ENCODE peak calls at places on chromosome X, in ten cellular contexts. T is A549, X is RWPE1, O is mesothelial cell of epicardium, B is OCI-LY7, G is heart right ventricle, K is uterus, P is B cell, A is heart left ventricle, R is BE2C. L is an unnamed sample.

GRCh38 chrX:127552571-127552970 is 499.6 kb downstream of the ACTRT1 start:
- DNase-seq in A (no peak), T (no peak), B (no peak), O (no peak), X (no peak), R (no peak), P (no peak), G (no peak), K (no peak), L (no peak)

GRCh38 chrX:34341258-34341657 is 209.1 kb upstream of the FAM47A start:
- DNase-seq in A (no peak), G (no peak), O (no peak), P (no peak), R (no peak), T (no peak), K (no peak), B (no peak), X (no peak), L (no peak)

GRCh38 chrX:130637591-130637990 is 235.8 kb downstream of the RBMX2 start:
- DNase-seq in T (no peak), X (no peak), O (no peak), R (no peak), B (no peak), G (no peak), A (no peak), P (no peak), K (no peak), L (no peak)

GRCh38 chrX:153517421-153517820 is at the start of gene ATP2B3:
- DNase-seq in P (no peak), T (no peak), G (no peak), B (no peak), R (peak), A (no peak), K (no peak), O (no peak), X (no peak), L (no peak)

GRCh38 chrX:24561121-24561520 is 86.0 kb downstream of the PCYT1B start:
- DNase-seq in K (no peak), T (peak), P (no peak), A (no peak), R (no peak), X (no peak), G (no peak), O (no peak), B (peak), L (no peak)

GRCh38 chrX:15816886-15817285 is 26.6 kb downstream of the ZRSR2 start:
- DNase-seq in P (no peak), T (no peak), B (no peak), K (no peak), A (no peak), G (no peak), R (no peak), O (no peak), X (no peak), L (no peak)

GRCh38 chrX:38935561-38935960 is 134.3 kb downstream of the MID1IP1 start:
- DNase-seq in K (no peak), T (no peak), O (no peak), P (no peak), A (no peak), G (no peak), X (no peak), B (no peak), R (no peak), L (no peak)

GRCh38 chrX:9494806-9495205 is 29.9 kb downstream of the TBL1X start:
- DNase-seq in T (no peak), K (peak), G (no peak), O (no peak), X (no peak), A (no peak), B (no peak), P (no peak), R (peak), L (no peak)

GRCh38 chrX:116230136-116230886 is 59.8 kb downstream of the AGTR2 start:
- DNase-seq in T (no peak), B (no peak), R (no peak), K (no peak), X (no peak), A (no peak), G (no peak), O (no peak), P (no peak), L (no peak)

GRCh38 chrX:136200466-136200865 is 50.7 kb downstream of the MAP7D3 start:
- DNase-seq in X (peak), T (peak), O (no peak), A (no peak), R (no peak), B (peak), P (no peak), G (no peak), K (no peak), L (peak)

GRCh38 chrX:85808217-85808616 is 239.1 kb downstream of the CHM start:
- DNase-seq in X (no peak), G (no peak), B (no peak), P (no peak), A (no peak), R (no peak), T (no peak), O (no peak), K (no peak), L (no peak)

GRCh38 chrX:154548028-154548316 is 552 bp downstream of the IKBKG start:
- DNase-seq in B (no peak), G (no peak), R (no peak), O (no peak), X (no peak), K (no peak), T (no peak), P (no peak), A (no peak), L (no peak)

GRCh38 chrX:31349515-31349914 is 277.7 kb upstream of the FTHL17 start:
- DNase-seq in O (no peak), P (no peak), G (no peak), R (no peak), B (no peak), A (no peak), K (no peak), X (no peak), T (no peak), L (no peak)

GRCh38 chrX:100625985-100626491 is 10.6 kb downstream of the TSPAN6 start:
- DNase-seq in X (no peak), B (peak), T (no peak), R (no peak), O (no peak), G (no peak), K (no peak), P (peak), A (no peak), L (no peak)

GRCh38 chrX:21838937-21839333 is 482 bp upstream of the MBTPS2 start:
- DNase-seq in X (peak), T (no peak), G (no peak), O (no peak), B (peak), A (no peak), R (no peak), P (no peak), K (no peak), L (peak)

GRCh38 chrX:45434231-45434630 is 233.6 kb upstream of the DIPK2B start:
- DNase-seq in O (no peak), R (no peak), B (no peak), T (no peak), P (no peak), K (no peak), X (peak), G (no peak), A (no peak), L (no peak)

GRCh38 chrX:134418317-134419113 is 41.5 kb upstream of the HPRT1 start:
- DNase-seq in P (no peak), A (no peak), X (no peak), O (no peak), K (no peak), R (no peak), G (no peak), T (no peak), B (no peak), L (no peak)

GRCh38 chrX:15376956-15377355 is 7.3 kb downstream of the VEGFD start:
- DNase-seq in P (no peak), G (no peak), K (no peak), O (no peak), X (no peak), A (no peak), B (no peak), T (no peak), R (no peak), L (no peak)

GRCh38 chrX:45623266-45623665 is 422.6 kb upstream of the DIPK2B start:
- DNase-seq in O (no peak), T (no peak), X (no peak), A (no peak), G (no peak), B (no peak), K (peak), P (no peak), R (no peak), L (no peak)

GRCh38 chrX:15854080-15854655 is 445 bp downstream of the AP1S2 start:
- DNase-seq in R (peak), A (peak), O (peak), X (no peak), K (peak), P (peak), B (peak), G (peak), T (peak), L (peak)

GRCh38 chrX:64975491-64975890 is 759 bp downstream of the ZC4H2 start:
- DNase-seq in P (peak), T (peak), A (peak), R (peak), G (peak), O (peak), B (peak), K (peak), X (no peak), L (peak)

GRCh38 chrX:40095588-40096394 is 2.0 kb downstream of the BCOR start:
- DNase-seq in R (no peak), K (no peak), P (peak), X (no peak), G (no peak), T (no peak), O (no peak), A (peak), B (peak), L (peak)

GRCh38 chrX:69362889-69363288 is 141.2 kb upstream of the NALF2 start:
- DNase-seq in O (no peak), G (peak), B (no peak), X (no peak), K (peak), T (no peak), A (no peak), P (no peak), R (no peak), L (no peak)

GRCh38 chrX:110286126-110286525 is 31.8 kb downstream of the AMMECR1 start:
- DNase-seq in A (no peak), R (no peak), B (no peak), G (no peak), T (peak), X (peak), P (no peak), O (no peak), K (peak), L (peak)

GRCh38 chrX:148940411-148940996 is 440.1 kb downstream of the AFF2 start:
- DNase-seq in T (no peak), K (no peak), X (no peak), A (no peak), G (no peak), O (no peak), B (no peak), P (no peak), R (no peak), L (no peak)

GRCh38 chrX:109360301-109360700 is 121.6 kb downstream of the GUCY2F start:
- DNase-seq in K (no peak), A (no peak), G (no peak), X (no peak), O (no peak), R (no peak), T (no peak), B (no peak), P (no peak), L (no peak)

GRCh38 chrX:134761788-134762187 is 103.5 kb upstream of the PLAC1 start:
- DNase-seq in O (no peak), B (peak), P (no peak), G (no peak), T (no peak), A (no peak), R (no peak), K (no peak), X (no peak), L (peak)

GRCh38 chrX:108736509-108737479 is at the start of gene IRS4:
- DNase-seq in G (no peak), R (peak), P (peak), K (peak), A (peak), X (no peak), B (no peak), O (no peak), T (no peak), L (peak)

GRCh38 chrX:101931494-101932248 is at the start of gene ZMAT1:
- DNase-seq in G (peak), T (peak), O (peak), K (peak), X (peak), A (peak), R (peak), B (no peak), P (peak), L (peak)

GRCh38 chrX:93673056-93673868 is at the start of gene NAP1L3:
- DNase-seq in B (no peak), G (peak), R (peak), O (peak), P (peak), A (peak), K (peak), X (peak), T (peak), L (no peak)

GRCh38 chrX:107429090-107429489 is 20.4 kb upstream of the FRMPD3 start:
- DNase-seq in B (peak), X (no peak), G (no peak), T (no peak), A (no peak), O (no peak), P (peak), R (peak), K (no peak), L (peak)

GRCh38 chrX:21586001-21586400 is 72.1 kb downstream of the KLHL34 start:
- DNase-seq in G (no peak), B (no peak), A (no peak), R (no peak), T (no peak), O (no peak), K (no peak), P (no peak), X (no peak), L (no peak)

GRCh38 chrX:127708155-127708554 is 344.0 kb downstream of the ACTRT1 start:
- DNase-seq in R (no peak), P (no peak), A (no peak), X (no peak), G (no peak), B (no peak), T (no peak), O (no peak), K (no peak), L (no peak)

GRCh38 chrX:27600686-27601085 is 10.5 kb downstream of the DCAF8L2 start:
- DNase-seq in B (no peak), K (no peak), R (no peak), G (no peak), P (no peak), T (no peak), O (no peak), A (no peak), X (peak), L (peak)

GRCh38 chrX:24242649-24243556 is 71.0 kb downstream of the SUPT20HL2 start:
- DNase-seq in A (no peak), P (peak), T (no peak), B (peak), G (peak), X (no peak), R (no peak), K (peak), O (no peak), L (no peak)

GRCh38 chrX:133859336-133859735 is 126.1 kb downstream of the GPC3 start:
- DNase-seq in O (no peak), R (no peak), K (no peak), A (no peak), T (no peak), X (peak), P (no peak), B (no peak), G (no peak), L (no peak)

GRCh38 chrX:69496143-69496542 is 8.0 kb upstream of the NALF2 start:
- DNase-seq in A (no peak), B (no peak), R (no peak), P (no peak), O (no peak), G (no peak), T (no peak), K (no peak), X (no peak), L (no peak)

GRCh38 chrX:70001269-70001668 is 48.5 kb downstream of the AWAT2 start:
- DNase-seq in R (no peak), B (no peak), G (peak), A (peak), X (no peak), P (no peak), T (no peak), K (no peak), O (no peak), L (no peak)

GRCh38 chrX:128781506-128781905 is 729.3 kb upstream of the ACTRT1 start:
- DNase-seq in X (peak), O (peak), G (peak), K (no peak), P (no peak), T (peak), B (peak), R (peak), A (no peak), L (peak)
- TF ChIP-seq CTCF in X (no peak), O (no peak), G (no peak), K (no peak), P (no peak), T (peak), B (peak), R (peak), A (no peak), L (no peak)

GRCh38 chrX:150574824-150575409 is 6.5 kb downstream of the MTM1 start:
- DNase-seq in P (no peak), O (no peak), K (no peak), T (no peak), B (peak), G (no peak), X (no peak), R (no peak), A (no peak), L (no peak)

GRCh38 chrX:150581093-150581775 is 12.8 kb downstream of the MTM1 start:
- DNase-seq in O (no peak), B (no peak), G (no peak), T (peak), K (no peak), X (peak), A (no peak), P (no peak), R (no peak), L (no peak)

GRCh38 chrX:150575415-150575814 is 7.0 kb downstream of the MTM1 start:
- DNase-seq in K (no peak), B (no peak), P (no peak), R (no peak), T (no peak), A (no peak), X (peak), G (no peak), O (no peak), L (peak)

GRCh38 chrX:150573702-150574101 is 5.3 kb downstream of the MTM1 start:
- DNase-seq in R (no peak), O (no peak), P (no peak), G (no peak), B (peak), K (no peak), X (no peak), A (no peak), T (no peak), L (no peak)

DNA sequence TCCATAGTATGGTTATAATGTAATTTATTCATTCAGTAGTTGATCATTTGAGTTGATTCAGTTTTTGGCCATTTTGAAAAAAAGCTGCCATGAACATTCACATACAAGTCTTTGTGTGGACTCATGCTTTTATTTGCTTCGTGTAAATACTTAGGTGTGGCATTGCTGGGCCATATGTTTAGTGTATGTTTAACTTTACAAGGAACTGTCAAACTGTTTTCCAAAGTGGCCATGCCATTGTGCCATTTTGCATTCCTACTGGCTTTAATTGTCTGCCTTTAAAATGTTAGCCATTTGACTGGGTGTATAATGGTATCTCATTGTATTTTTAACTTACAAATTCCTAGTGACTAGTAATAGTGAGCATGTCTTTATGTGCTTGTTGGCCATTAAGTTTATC is 8.8 kb downstream of the MTM1 start:
- DNase-seq in G (no peak), P (no peak), K (no peak), T (no peak), B (no peak), R (no peak), X (no peak), A (no peak), O (no peak), L (no peak)
- TF ChIP-seq CTCF in G (no peak), P (no peak), K (no peak), T (no peak), B (no peak), R (no peak), X (no peak), A (no peak), O (no peak), L (no peak)

GRCh38 chrX:119181491-119181890 is 53.9 kb upstream of the KIAA1210 start:
- DNase-seq in A (no peak), X (peak), K (no peak), P (no peak), O (no peak), T (peak), G (no peak), B (no peak), R (no peak), L (peak)
- TF ChIP-seq CTCF in A (no peak), X (no peak), K (no peak), P (no peak), O (no peak), T (peak), G (no peak), B (peak), R (no peak), L (no peak)

DNA sequence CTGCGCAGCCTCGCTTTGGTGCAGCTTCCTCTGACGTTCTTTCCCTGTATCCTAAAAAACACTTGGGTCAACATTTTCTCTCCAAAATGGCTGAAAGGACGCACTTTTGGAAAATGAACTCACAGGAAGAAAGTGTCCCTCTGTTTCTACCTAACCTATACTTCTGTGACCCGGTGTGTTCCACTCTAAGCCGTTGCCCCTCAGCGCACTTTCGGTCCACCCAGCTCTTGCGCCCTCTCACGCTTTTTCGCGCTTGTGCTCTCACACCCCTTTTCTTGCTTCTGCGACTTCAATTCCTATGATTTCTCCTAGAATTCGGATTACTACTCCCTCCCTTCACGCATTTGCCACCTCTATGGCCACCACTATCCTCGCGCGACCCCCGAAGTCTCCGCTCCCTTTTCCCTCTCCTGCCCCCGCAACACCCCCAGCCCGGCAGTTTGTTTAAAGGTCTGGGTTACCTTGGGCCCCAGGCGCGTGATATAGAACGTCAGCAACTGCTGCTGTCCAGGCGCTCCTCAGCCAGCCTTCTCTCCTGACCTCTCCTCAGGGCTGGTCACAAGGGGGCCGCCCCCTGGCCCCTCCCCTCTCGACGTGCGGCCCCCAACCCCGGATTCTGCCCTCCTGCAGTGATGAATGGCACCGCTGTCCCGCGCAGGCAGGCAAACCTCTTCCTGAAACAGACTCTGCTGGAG is at the start of gene USP51:
- DNase-seq in B (peak), P (peak), G (peak), K (peak), A (peak), T (peak), R (peak), X (no peak), O (peak), L (peak)
- TF ChIP-seq CTCF in B (peak), P (peak), G (no peak), K (no peak), A (no peak), T (peak), R (peak), X (peak), O (no peak), L (no peak)

L was measured in Calu3.